ENCODE peak calls at places on chromosomes 11 and 22, in seven cellular contexts. U is left ventricle myocardium inferior; N is gastrocnemius medialis; V is adrenal gland; W is right lobe of liver; I is mucosa of descending colon; J is effector memory CD4-positive, alpha-beta T cell. A is an unnamed sample.
A peak's percentile ranks its signal among the peaks of the same experiment; 100 is the strongest.

GRCh38 chr11:78201096-78201495 is 12.4 kb downstream of the USP35 start:
- DNase-seq in U (no peak), N (no peak), V (no peak), W (no peak), I (no peak), J (no peak), A (no peak)

GRCh38 chr11:42766191-42766590 is 545.6 kb upstream of the API5 start:
- DNase-seq in U (no peak), N (no peak), V (no peak), W (no peak), I (no peak), J (no peak), A (no peak)

GRCh38 chr22:19776433-19777031 is 16.0 kb downstream of the TBX1 start:
- DNase-seq in U (peak; percentile 10), N (no peak), V (no peak), W (no peak), I (no peak), J (no peak), A (no peak)

GRCh38 chr22:32389685-32390084 is 22.4 kb downstream of the RTCB start:
- DNase-seq in U (no peak), N (no peak), V (peak; percentile 30), W (no peak), I (no peak), J (no peak), A (no peak)

GRCh38 chr11:82908311-82908710 is 6.8 kb downstream of the DDIAS start:
- DNase-seq in U (no peak), N (no peak), V (no peak), W (no peak), I (no peak), J (no peak), A (no peak)

GRCh38 chr11:130407978-130408377 is 20.4 kb downstream of the ADAMTS8 start:
- DNase-seq in U (peak; percentile 42), N (no peak), V (peak; percentile 65), W (no peak), I (no peak), J (no peak), A (peak; percentile 61)

GRCh38 chr11:44950036-44950624 is 553 bp downstream of the TP53I11 start:
- DNase-seq in U (no peak), N (no peak), V (peak; percentile 19), W (peak; percentile 57), I (peak; percentile 75), J (no peak), A (peak; percentile 34)

GRCh38 chr22:42717197-42717967 is 3.3 kb downstream of the A4GALT start:
- DNase-seq in U (no peak), N (no peak), V (peak; percentile 39), W (no peak), I (no peak), J (no peak), A (no peak)

GRCh38 chr22:27952091-27952490 is 33.0 kb upstream of the PITPNB start:
- DNase-seq in U (no peak), N (peak; percentile 3), V (peak; percentile 37), W (no peak), I (no peak), J (no peak), A (no peak)

GRCh38 chr11:111368285-111368560 is 10.9 kb downstream of the POU2AF1 start:
- DNase-seq in U (no peak), N (no peak), V (no peak), W (no peak), I (no peak), J (no peak), A (no peak)

GRCh38 chr11:26201411-26201810 is 130.5 kb upstream of the ANO3 start:
- DNase-seq in U (no peak), N (no peak), V (no peak), W (no peak), I (no peak), J (no peak), A (no peak)

GRCh38 chr11:35337919-35338316 is 81.4 kb downstream of the SLC1A2 start:
- DNase-seq in U (no peak), N (no peak), V (no peak), W (no peak), I (no peak), J (no peak), A (no peak)

GRCh38 chr11:120221115-120221752 is 10.4 kb downstream of the OAF start:
- DNase-seq in U (no peak), N (no peak), V (no peak), W (no peak), I (peak; percentile 72), J (no peak), A (no peak)

GRCh38 chr11:94662065-94662779 is 95.1 kb downstream of the PIWIL4 start:
- DNase-seq in U (no peak), N (no peak), V (no peak), W (no peak), I (no peak), J (no peak), A (no peak)

GRCh38 chr22:21966643-21967516 is 14.2 kb upstream of the PPM1F start:
- DNase-seq in U (no peak), N (no peak), V (no peak), W (no peak), I (no peak), J (no peak), A (no peak)

GRCh38 chr11:60848714-60849151 is 6.8 kb downstream of the CCDC86 start:
- DNase-seq in U (no peak), N (no peak), V (no peak), W (no peak), I (peak; percentile 27), J (no peak), A (no peak)

GRCh38 chr11:107780136-107780535 is 68.3 kb upstream of the SLN start:
- DNase-seq in U (no peak), N (no peak), V (no peak), W (no peak), I (no peak), J (no peak), A (no peak)

GRCh38 chr22:17903564-17904295 is 120.6 kb downstream of the MICAL3 start:
- DNase-seq in U (peak; percentile 40), N (no peak), V (no peak), W (no peak), I (no peak), J (no peak), A (no peak)

GRCh38 chr11:62143727-62144126 is 19.9 kb downstream of the INCENP start:
- DNase-seq in U (no peak), N (no peak), V (no peak), W (no peak), I (no peak), J (no peak), A (no peak)

GRCh38 chr22:47018010-47018910 is 255.8 kb downstream of the TBC1D22A start:
- DNase-seq in U (no peak), N (no peak), V (no peak), W (no peak), I (no peak), J (no peak), A (no peak)

GRCh38 chr22:37775785-37776638 is 31.7 kb upstream of the GCAT start:
- DNase-seq in U (no peak), N (no peak), V (no peak), W (no peak), I (no peak), J (no peak), A (no peak)

GRCh38 chr11:8638300-8638699 is 44.2 kb downstream of the TRIM66 start:
- DNase-seq in U (no peak), N (no peak), V (no peak), W (no peak), I (no peak), J (no peak), A (no peak)

GRCh38 chr11:65576867-65577755 is 1.3 kb downstream of the EHBP1L1 start:
- DNase-seq in U (peak; percentile 55), N (peak; percentile 95), V (peak; percentile 79), W (no peak), I (peak; percentile 81), J (no peak), A (peak; percentile 95)

GRCh38 chr11:130001491-130002351 is 914 bp downstream of the PRDM10 start:
- DNase-seq in U (peak; percentile 27), N (no peak), V (peak; percentile 35), W (peak; percentile 63), I (no peak), J (peak; percentile 22), A (peak; percentile 72)

GRCh38 chr22:26417406-26417805 is 11.7 kb upstream of the ASPHD2 start:
- DNase-seq in U (no peak), N (no peak), V (no peak), W (no peak), I (no peak), J (no peak), A (no peak)

GRCh38 chr11:94758671-94759070 is 9.5 kb upstream of the AMOTL1 start:
- DNase-seq in U (no peak), N (no peak), V (no peak), W (no peak), I (no peak), J (no peak), A (no peak)

GRCh38 chr11:102955624-102956023 is at the start of gene MMP13:
- DNase-seq in U (no peak), N (no peak), V (no peak), W (no peak), I (no peak), J (no peak), A (no peak)

GRCh38 chr11:32033491-32033890 is 57.4 kb upstream of the RCN1 start:
- DNase-seq in U (no peak), N (no peak), V (no peak), W (no peak), I (no peak), J (no peak), A (no peak)

GRCh38 chr11:92782806-92783205 is 186.6 kb upstream of the MTNR1B start:
- DNase-seq in U (no peak), N (no peak), V (no peak), W (no peak), I (no peak), J (no peak), A (no peak)

GRCh38 chr22:20587206-20587958 is 80.0 kb downstream of the MED15 start:
- DNase-seq in U (peak; percentile 9), N (no peak), V (no peak), W (peak; percentile 44), I (no peak), J (no peak), A (no peak)

GRCh38 chr11:84241374-84242131 is 955.4 kb upstream of the CCDC90B start:
- DNase-seq in U (no peak), N (no peak), V (no peak), W (no peak), I (no peak), J (no peak), A (no peak)
- H3K4me1 ChIP-seq in U (no peaks in the 10 kb centered on the region), N (no peaks in the 10 kb centered on the region), V (peaks cover 9% of the 10 kb centered on the region), W (no peaks in the 10 kb centered on the region), I (no peaks in the 10 kb centered on the region), J (no peaks in the 10 kb centered on the region), A (no peaks in the 10 kb centered on the region)

GRCh38 chr11:128428876-128429416 is 158.4 kb downstream of the ETS1 start:
- DNase-seq in U (no peak), N (no peak), V (no peak), W (no peak), I (no peak), J (no peak), A (no peak)
- H3K4me1 ChIP-seq in U (peaks cover 17% of the 10 kb centered on the region), N (peaks cover 14% of the 10 kb centered on the region), V (peaks cover 4% of the 10 kb centered on the region), W (no peaks in the 10 kb centered on the region), I (peaks cover 15% of the 10 kb centered on the region), J (no peaks in the 10 kb centered on the region), A (peaks cover 13% of the 10 kb centered on the region)

GRCh38 chr11:72814139-72814830 is at the start of gene ATG16L2:
- DNase-seq in U (peak; percentile 87), N (peak; percentile 71), V (peak; percentile 89), W (peak; percentile 91), I (peak; percentile 95), J (peak; percentile 84), A (peak; percentile 92)
- H3K4me1 ChIP-seq in U (peaks cover 48% of the 10 kb centered on the region), N (peaks cover 26% of the 10 kb centered on the region), V (peaks cover 39% of the 10 kb centered on the region), W (no peaks in the 10 kb centered on the region), I (peaks cover 27% of the 10 kb centered on the region), J (peaks cover 19% of the 10 kb centered on the region), A (peaks cover 31% of the 10 kb centered on the region)

GRCh38 chr11:96141649-96142048 is 201.3 kb downstream of the MAML2 start:
- DNase-seq in U (no peak), N (no peak), V (no peak), W (no peak), I (no peak), J (no peak), A (no peak)
- H3K4me1 ChIP-seq in U (peaks cover 42% of the 10 kb centered on the region), N (no peaks in the 10 kb centered on the region), V (peaks cover 14% of the 10 kb centered on the region), W (no peaks in the 10 kb centered on the region), I (no peaks in the 10 kb centered on the region), J (peaks cover 20% of the 10 kb centered on the region), A (peaks cover 12% of the 10 kb centered on the region)